ENCODE peak calls at places on chromosomes 12 and 14, in eight cellular contexts. I, G, F, R, E, A, U and K are unnamed samples.

GRCh38 chr14:60981626-60982455 is 796 bp downstream of the SLC38A6 start:
- DNase-seq in I (no peak), G (peak), F (peak), R (peak), E (no peak), A (peak), U (peak), K (peak)

GRCh38 chr14:78227466-78228077 is 57.4 kb downstream of the NRXN3 start:
- DNase-seq in I (no peak), G (no peak), F (no peak), R (no peak), E (no peak), A (no peak), U (no peak), K (no peak)

GRCh38 chr12:30219047-30219446 is 435.3 kb upstream of the TMTC1 start:
- DNase-seq in I (no peak), G (no peak), F (no peak), R (no peak), E (no peak), A (no peak), U (no peak), K (no peak)

GRCh38 chr12:50641566-50641965 is 122.3 kb upstream of the ATF1 start:
- DNase-seq in I (no peak), G (no peak), F (no peak), R (no peak), E (no peak), A (no peak), U (no peak), K (no peak)

GRCh38 chr12:131108171-131108955 is 154.7 kb downstream of the ADGRD1 start:
- DNase-seq in I (no peak), G (no peak), F (no peak), R (no peak), E (no peak), A (no peak), U (no peak), K (no peak)

GRCh38 chr12:38886064-38886463 is 19.3 kb downstream of the CPNE8 start:
- DNase-seq in I (peak), G (no peak), F (no peak), R (peak), E (no peak), A (no peak), U (peak), K (peak)

GRCh38 chr14:60758875-60759274 is 24.3 kb downstream of the MNAT1 start:
- DNase-seq in I (no peak), G (no peak), F (no peak), R (no peak), E (no peak), A (no peak), U (no peak), K (no peak)

GRCh38 chr14:24972844-24973243 is 77.1 kb downstream of the STXBP6 start:
- DNase-seq in I (no peak), G (no peak), F (no peak), R (no peak), E (no peak), A (no peak), U (no peak), K (no peak)